ENCODE peak calls at places on chromosome 1, in five cellular contexts. I, F, J, S and Q are unnamed samples.
A peak's percentile ranks its signal among the peaks of the same experiment; 100 is the strongest.

GRCh38 chr1:84842748-84843231 is 50.2 kb downstream of the LPAR3 start:
- DNase-seq in J (no peak), S (no peak), I (no peak), F (no peak), Q (no peak)

GRCh38 chr1:44323952-44324351 is 31.1 kb downstream of the ERI3 start:
- DNase-seq in S (no peak), J (no peak), I (no peak), F (no peak), Q (no peak)

GRCh38 chr1:212109713-212110112 is 74.2 kb downstream of the DTL start:
- DNase-seq in I (no peak), F (no peak), J (no peak), S (no peak), Q (no peak)

GRCh38 chr1:243407284-243408018 is 151.6 kb downstream of the SDCCAG8 start:
- DNase-seq in S (no peak), I (no peak), F (no peak), J (no peak), Q (no peak)

GRCh38 chr1:226820935-226821718 is 49.3 kb upstream of the PSEN2 start:
- DNase-seq in J (peak; percentile 48), I (peak; percentile 88), F (peak; percentile 93), S (no peak), Q (no peak)

GRCh38 chr1:234111458-234112142 is 207.1 kb downstream of the SLC35F3 start:
- DNase-seq in J (peak; percentile 75), S (no peak), I (no peak), F (no peak), Q (no peak)

GRCh38 chr1:198330982-198331620 is 174.3 kb downstream of the NEK7 start:
- DNase-seq in I (no peak), S (no peak), F (no peak), J (no peak), Q (no peak)

GRCh38 chr1:46802081-46802480 is 3.2 kb downstream of the CYP4B1 start:
- DNase-seq in S (peak; percentile 28), F (no peak), I (no peak), J (no peak), Q (no peak)

GRCh38 chr1:38964140-38964548 is 22.5 kb upstream of the RHBDL2 start:
- DNase-seq in J (peak; percentile 13), S (no peak), I (no peak), F (no peak), Q (peak; percentile 8)
- TF ChIP-seq CTCF in J (peak; percentile 30), S (no peak), I (no peak), F (no peak), Q (no peak)

GRCh38 chr1:118928739-118929554 is 59.2 kb downstream of the TBX15 start:
- DNase-seq in J (no peak), F (no peak), S (no peak), I (no peak), Q (peak; percentile 6)
- TF ChIP-seq CTCF in J (no peak), F (no peak), S (no peak), I (no peak), Q (no peak)

DNA sequence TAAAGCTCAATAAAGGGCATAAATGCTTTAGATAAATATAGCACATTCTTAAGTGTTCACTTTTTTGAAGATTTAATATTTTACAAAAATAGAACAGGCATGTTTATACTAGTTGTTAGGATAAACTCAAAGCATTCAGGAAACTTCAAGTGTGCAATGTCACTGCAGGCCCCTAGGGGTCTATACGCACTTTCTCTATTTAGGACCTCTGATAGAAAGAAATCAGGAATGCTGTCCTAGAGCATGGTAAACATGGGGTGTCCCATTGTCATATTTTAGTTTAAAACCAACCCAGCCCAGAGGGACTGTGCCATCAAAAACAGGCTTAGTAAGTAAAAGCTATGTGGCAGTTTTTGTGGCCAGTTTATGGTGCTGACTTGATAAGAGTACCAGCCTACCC is 102.2 kb downstream of the BARHL2 start:
- DNase-seq in F (no peak), J (no peak), I (no peak), S (no peak), Q (peak; percentile 1)
- TF ChIP-seq CTCF in F (no peak), J (no peak), I (no peak), S (no peak), Q (peak; percentile 26)

GRCh38 chr1:22234631-22235030 is 91.7 kb upstream of the WNT4 start:
- DNase-seq in S (no peak), J (no peak), I (no peak), F (no peak), Q (no peak)
- TF ChIP-seq CTCF in S (no peak), J (no peak), I (no peak), F (no peak), Q (no peak)

GRCh38 chr1:168636200-168636599 is 59.8 kb downstream of the XCL1 start:
- DNase-seq in F (no peak), S (no peak), J (no peak), I (no peak), Q (no peak)
- TF ChIP-seq CTCF in F (no peak), S (no peak), J (peak; percentile 36), I (no peak), Q (no peak)

DNA sequence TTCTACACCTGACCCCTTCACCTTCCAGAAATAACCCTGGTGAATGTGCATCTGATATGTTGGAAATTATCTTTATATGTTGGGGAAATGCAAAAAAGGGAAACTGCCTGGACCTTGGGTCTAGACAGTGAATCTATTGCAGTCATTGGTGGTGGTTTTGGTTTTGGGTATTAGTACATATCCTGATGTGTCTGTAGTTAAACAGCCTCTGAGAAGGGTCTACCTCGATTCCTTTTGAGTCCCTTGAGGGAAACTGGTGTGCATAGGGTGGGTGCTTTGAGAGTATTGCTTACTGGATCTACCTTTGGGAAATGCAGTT is 127.3 kb upstream of the KIAA0040 start:
- DNase-seq in S (no peak), F (no peak), J (no peak), I (no peak), Q (no peak)
- TF ChIP-seq CTCF in S (no peak), F (no peak), J (no peak), I (no peak), Q (peak; percentile 35)